ENCODE peak calls at places on chromosomes 16 and 17, in seven cellular contexts. B, Q, P, K, M, Y and W are unnamed samples.

GRCh38 chr17:4738136-4739121 is 1.2 kb upstream of the ZMYND15 start:
- DNase-seq in B (no peak), Q (no peak), P (no peak), K (no peak), M (no peak), Y (no peak), W (peak)

GRCh38 chr16:68079616-68080344 is 5.4 kb upstream of the NFATC3 start:
- DNase-seq in B (peak), Q (no peak), P (peak), K (no peak), M (no peak), Y (no peak), W (no peak)

GRCh38 chr16:50247906-50248608 is 18.3 kb upstream of the ADCY7 start:
- DNase-seq in B (no peak), Q (no peak), P (no peak), K (no peak), M (no peak), Y (no peak), W (peak)

GRCh38 chr17:72405662-72406230 is 284.9 kb downstream of the SOX9 start:
- DNase-seq in B (no peak), Q (no peak), P (no peak), K (no peak), M (no peak), Y (no peak), W (no peak)

GRCh38 chr17:76353599-76354316 is at the start of gene PRPSAP1:
- DNase-seq in B (peak), Q (peak), P (peak), K (peak), M (peak), Y (peak), W (peak)

GRCh38 chr16:35325936-35326335 is 1866.5 kb downstream of the TP53TG3F start:
- DNase-seq in B (no peak), Q (no peak), P (no peak), K (no peak), M (no peak), Y (no peak), W (no peak)

GRCh38 chr16:66103245-66103644 is 263.2 kb upstream of the CDH5 start:
- DNase-seq in B (no peak), Q (no peak), P (peak), K (no peak), M (no peak), Y (no peak), W (no peak)

GRCh38 chr17:50173335-50173941 is 7.6 kb downstream of the SGCA start:
- DNase-seq in B (no peak), Q (no peak), P (no peak), K (no peak), M (no peak), Y (no peak), W (peak)

GRCh38 chr17:78956254-78956653 is 23.5 kb downstream of the LGALS3BP start:
- DNase-seq in B (no peak), Q (no peak), P (no peak), K (no peak), M (no peak), Y (no peak), W (no peak)

GRCh38 chr16:22325598-22326368 is 28.6 kb downstream of the POLR3E start:
- DNase-seq in B (no peak), Q (no peak), P (no peak), K (no peak), M (no peak), Y (no peak), W (no peak)

GRCh38 chr17:68197091-68197996 is 50.5 kb upstream of the AMZ2 start:
- DNase-seq in B (peak), Q (peak), P (no peak), K (no peak), M (no peak), Y (no peak), W (peak)

GRCh38 chr17:30576326-30576861 is 99.2 kb downstream of the GOSR1 start:
- DNase-seq in B (no peak), Q (no peak), P (no peak), K (no peak), M (no peak), Y (no peak), W (no peak)

GRCh38 chr17:76726231-76726765 is at the start of gene JMJD6:
- DNase-seq in B (peak), Q (peak), P (peak), K (peak), M (peak), Y (peak), W (peak)

GRCh38 chr16:64751906-64752305 is 370.0 kb downstream of the CDH11 start:
- DNase-seq in B (no peak), Q (no peak), P (no peak), K (no peak), M (no peak), Y (no peak), W (no peak)

GRCh38 chr16:3819741-3820724 is 60.5 kb downstream of the CREBBP start:
- DNase-seq in B (peak), Q (peak), P (no peak), K (peak), M (peak), Y (no peak), W (no peak)

GRCh38 chr17:38750312-38751121 is 2.0 kb upstream of the PSMB3 start:
- DNase-seq in B (no peak), Q (no peak), P (peak), K (no peak), M (no peak), Y (no peak), W (peak)

GRCh38 chr16:73233423-73233762 is 185.5 kb upstream of the ZFHX3 start:
- DNase-seq in B (no peak), Q (no peak), P (no peak), K (no peak), M (no peak), Y (no peak), W (no peak)

GRCh38 chr16:15031179-15031578 is 24.7 kb downstream of the NTAN1 start:
- DNase-seq in B (no peak), Q (no peak), P (no peak), K (no peak), M (no peak), Y (no peak), W (no peak)

GRCh38 chr16:21524068-21524751 is 75.2 kb upstream of the METTL9 start:
- DNase-seq in B (no peak), Q (no peak), P (peak), K (no peak), M (no peak), Y (no peak), W (no peak)

GRCh38 chr17:82320956-82321927 is 3.8 kb upstream of the CD7 start:
- DNase-seq in B (peak), Q (peak), P (no peak), K (no peak), M (no peak), Y (no peak), W (peak)

GRCh38 chr17:77503916-77504651 is 363.3 kb downstream of the SEC14L1 start:
- DNase-seq in B (no peak), Q (no peak), P (no peak), K (no peak), M (no peak), Y (no peak), W (peak)

GRCh38 chr17:42034059-42034458 is 14.2 kb downstream of the NKIRAS2 start:
- DNase-seq in B (no peak), Q (no peak), P (no peak), K (no peak), M (no peak), Y (no peak), W (no peak)

GRCh38 chr17:82331345-82331939 is 2.1 kb downstream of the SECTM1 start:
- DNase-seq in B (no peak), Q (no peak), P (no peak), K (no peak), M (no peak), Y (no peak), W (no peak)

GRCh38 chr17:8966926-8967325 is 1.4 kb upstream of the PIK3R5 start:
- DNase-seq in B (no peak), Q (no peak), P (no peak), K (no peak), M (no peak), Y (no peak), W (no peak)

GRCh38 chr17:47989700-47990099 is 18.8 kb downstream of the CDK5RAP3 start:
- DNase-seq in B (no peak), Q (no peak), P (no peak), K (no peak), M (no peak), Y (peak), W (no peak)

GRCh38 chr16:66565051-66565450 is 1.2 kb upstream of the CMTM1 start:
- DNase-seq in B (no peak), Q (no peak), P (no peak), K (no peak), M (no peak), Y (no peak), W (no peak)

GRCh38 chr16:81470796-81471636 is 26.4 kb downstream of the CMIP start:
- DNase-seq in B (no peak), Q (no peak), P (no peak), K (no peak), M (no peak), Y (no peak), W (no peak)
- TF ChIP-seq CTCF in B (no peak), Q (no peak), P (no peak), K (no peak), M (no peak), Y (no peak), W (no peak)

DNA sequence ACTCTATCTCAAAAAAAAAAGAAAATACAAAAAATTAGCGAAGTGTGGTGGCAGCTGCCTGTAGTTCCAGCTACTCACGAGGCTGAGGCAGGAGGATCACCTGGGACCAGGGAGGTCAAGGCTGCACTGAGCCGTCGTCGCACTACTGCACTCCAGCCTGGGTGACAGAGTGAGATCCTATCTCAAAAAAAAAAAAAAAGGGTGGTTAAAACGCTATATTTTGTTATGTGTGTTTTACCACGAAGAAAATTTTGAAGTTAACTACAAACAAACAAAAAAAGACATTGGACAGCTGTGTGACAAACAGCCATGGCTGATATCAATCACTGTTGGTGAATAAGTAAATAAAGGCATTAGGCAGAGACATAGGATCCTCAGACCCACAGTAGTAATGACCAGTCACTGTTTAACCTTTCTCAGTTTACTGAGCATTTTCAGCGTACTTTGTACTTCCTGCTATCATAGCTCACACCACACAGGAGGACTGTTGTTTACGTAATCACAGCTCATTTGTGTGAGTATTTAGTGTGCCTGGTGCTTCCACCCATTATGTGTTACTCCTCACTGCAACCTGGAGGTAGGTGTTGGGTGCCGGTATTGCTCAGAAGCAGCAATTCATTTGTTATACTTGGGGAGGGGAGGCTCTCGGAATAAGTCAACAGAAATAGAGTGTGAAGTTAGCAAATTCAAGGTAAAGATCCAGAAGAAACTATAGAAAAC is 55.4 kb downstream of the COPRS start:
- DNase-seq in B (no peak), Q (no peak), P (peak), K (no peak), M (no peak), Y (no peak), W (no peak)
- TF ChIP-seq REST in B (no peak), Q (no peak), P (no peak), K (no peak), M (no peak), Y (no peak), W (no peak)

DNA sequence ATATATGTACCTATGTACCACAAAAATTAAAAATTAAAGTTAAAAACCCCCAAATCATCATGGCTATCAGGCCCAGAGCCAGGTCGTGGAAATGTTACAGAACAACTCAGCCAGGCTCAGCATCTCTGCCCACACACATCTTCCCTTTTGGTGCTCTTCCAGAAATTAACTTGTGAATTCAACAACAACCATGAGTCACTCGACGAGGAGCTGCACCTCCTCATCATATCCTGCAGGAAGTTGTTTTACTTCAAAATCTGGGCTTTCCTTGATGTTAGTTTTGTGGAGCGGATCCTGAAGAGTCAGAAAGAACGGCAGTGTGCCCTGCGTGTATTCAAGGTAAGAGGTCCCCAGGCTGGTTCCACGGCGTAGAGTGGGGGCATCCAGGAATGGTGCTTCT is 10.6 kb downstream of the FBXO39 start:
- DNase-seq in B (no peak), Q (no peak), P (no peak), K (no peak), M (no peak), Y (no peak), W (no peak)
- TF ChIP-seq CTCF in B (no peak), Q (no peak), P (no peak), K (no peak), M (no peak), Y (no peak), W (no peak)

DNA sequence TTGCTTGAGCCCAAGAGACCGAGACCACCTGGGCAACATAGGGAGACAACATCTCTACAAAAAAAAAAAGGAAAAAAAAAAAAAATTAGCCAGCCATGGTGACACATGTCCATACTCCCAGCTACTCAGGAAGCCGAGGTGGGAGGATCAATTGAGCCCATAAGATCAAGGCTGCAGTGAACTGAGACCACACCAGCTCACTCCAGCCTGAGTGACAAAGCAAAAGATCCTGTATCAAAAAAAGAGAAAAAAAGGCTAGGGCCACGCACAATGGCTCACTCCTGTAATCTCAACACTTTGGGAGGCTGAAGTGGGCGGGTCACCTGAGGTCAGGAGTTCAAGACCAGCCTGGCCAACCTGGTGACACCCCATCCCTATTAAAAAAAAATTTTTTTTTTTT is 13.8 kb downstream of the SUMO2 start:
- DNase-seq in B (no peak), Q (no peak), P (no peak), K (no peak), M (no peak), Y (no peak), W (no peak)
- TF ChIP-seq REST in B (no peak), Q (no peak), P (no peak), K (no peak), M (no peak), Y (no peak), W (no peak)

GRCh38 chr16:84949776-84950436 is 61.4 kb downstream of the ZDHHC7 start:
- DNase-seq in B (no peak), Q (no peak), P (no peak), K (no peak), M (no peak), Y (no peak), W (no peak)

GRCh38 chr16:84952335-84953050 is 58.8 kb downstream of the ZDHHC7 start:
- DNase-seq in B (peak), Q (peak), P (peak), K (peak), M (peak), Y (peak), W (peak)

GRCh38 chr16:84953051-84953746 is 58.1 kb downstream of the ZDHHC7 start:
- DNase-seq in B (no peak), Q (no peak), P (no peak), K (no peak), M (no peak), Y (no peak), W (no peak)

GRCh38 chr16:84948855-84949610 is 62.3 kb downstream of the ZDHHC7 start:
- DNase-seq in B (no peak), Q (no peak), P (no peak), K (no peak), M (no peak), Y (no peak), W (no peak)

DNA sequence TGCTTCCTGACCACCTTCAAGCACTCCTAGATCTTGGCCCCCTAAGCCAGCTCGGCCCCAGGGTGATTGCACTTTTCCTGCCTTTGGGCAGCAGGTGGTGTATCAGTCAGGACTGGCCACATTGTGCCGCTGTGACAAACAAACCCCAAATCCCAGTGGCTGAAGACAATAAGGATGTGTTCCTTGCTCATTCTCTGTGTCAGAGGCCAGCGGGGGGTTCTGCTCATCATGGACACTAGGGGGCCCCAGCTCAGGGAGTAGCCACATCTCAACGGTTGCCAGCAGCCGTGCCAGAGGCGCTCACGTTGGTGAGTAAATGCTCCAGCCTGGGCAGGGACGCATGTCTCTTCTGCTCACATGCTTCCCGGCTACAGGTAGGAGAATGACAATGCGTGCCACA is 60.4 kb downstream of the ZDHHC7 start:
- DNase-seq in B (peak), Q (peak), P (peak), K (no peak), M (no peak), Y (no peak), W (peak)
- TF ChIP-seq CTCF in B (peak), Q (peak), P (peak), K (peak), M (no peak), Y (peak), W (peak)

GRCh38 chr17:14214271-14214670 is 22.4 kb downstream of the CDRT15 start:
- DNase-seq in B (no peak), Q (no peak), P (no peak), K (no peak), M (no peak), Y (no peak), W (no peak)
- TF ChIP-seq REST in B (no peak), Q (no peak), P (no peak), K (no peak), M (no peak), Y (no peak), W (no peak)

GRCh38 chr16:24045641-24046040 is 209.9 kb downstream of the PRKCB start:
- DNase-seq in B (no peak), Q (peak), P (no peak), K (no peak), M (no peak), Y (no peak), W (peak)
- TF ChIP-seq CTCF in B (peak), Q (peak), P (peak), K (peak), M (peak), Y (no peak), W (peak)

DNA sequence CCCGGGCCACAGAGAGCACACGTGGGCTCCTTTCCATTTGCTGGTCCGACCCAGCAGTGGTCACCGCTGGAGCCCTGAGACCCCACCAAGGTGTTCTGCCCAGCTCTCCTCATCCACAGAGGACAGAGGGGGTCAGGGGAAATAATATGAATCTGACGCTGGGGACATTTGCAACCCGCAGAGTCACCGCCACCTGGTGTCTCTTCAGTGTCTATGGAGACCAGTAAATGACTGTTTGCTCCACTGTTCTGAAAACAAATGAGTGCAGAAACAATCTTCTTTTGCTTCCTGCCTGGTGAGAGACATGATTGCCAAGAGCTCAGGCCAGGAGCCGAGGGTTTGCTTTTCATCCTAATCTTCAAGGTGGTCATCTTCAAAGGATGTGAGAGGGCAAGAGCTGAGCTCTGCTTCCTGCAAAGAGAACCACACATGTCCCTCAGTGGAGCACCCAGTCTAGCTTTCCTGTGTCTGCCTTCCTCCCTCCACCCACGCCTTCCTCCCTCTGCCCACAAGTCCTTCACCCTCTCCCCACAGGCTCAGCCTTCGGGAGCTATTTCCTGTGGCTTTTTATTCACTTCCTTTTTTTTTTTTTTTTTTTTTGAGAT is 14.7 kb upstream of the KLHDC4 start:
- DNase-seq in B (peak), Q (no peak), P (no peak), K (no peak), M (no peak), Y (peak), W (no peak)
- TF ChIP-seq REST in B (no peak), Q (no peak), P (no peak), K (no peak), M (no peak), Y (no peak), W (no peak)

DNA sequence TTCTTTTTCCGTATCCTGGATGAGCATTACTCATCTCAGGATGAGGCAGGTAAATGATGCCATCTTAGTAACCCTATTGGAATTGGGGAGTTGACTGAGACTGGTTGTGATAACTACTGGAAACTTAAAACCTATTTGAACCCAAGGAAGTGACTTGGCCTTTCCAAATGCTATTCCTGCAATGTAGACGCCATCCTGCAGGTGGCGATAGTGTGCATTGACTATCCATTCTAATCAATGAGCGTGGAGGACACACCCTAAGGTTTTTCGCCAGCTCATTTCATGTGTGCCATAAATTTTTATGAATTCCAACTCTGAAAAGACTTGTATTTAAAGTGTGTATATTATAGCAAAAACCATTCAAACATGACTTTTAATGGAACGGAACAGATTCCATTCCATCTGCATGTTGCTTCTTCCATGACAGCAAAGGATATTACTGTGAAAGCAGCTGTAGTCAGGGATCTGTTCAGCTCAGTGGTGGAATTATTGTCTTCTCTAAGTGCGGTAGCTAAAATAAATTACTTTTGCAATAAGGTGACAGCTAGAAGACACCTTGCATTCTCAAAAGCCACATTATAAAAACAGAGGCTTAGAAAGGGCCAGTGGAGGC is 55.3 kb downstream of the SYT17 start:
- DNase-seq in B (peak), Q (no peak), P (peak), K (peak), M (peak), Y (no peak), W (peak)
- TF ChIP-seq CTCF in B (peak), Q (peak), P (peak), K (peak), M (peak), Y (peak), W (peak)